ENCODE peak calls at places on chromosomes 2 and 18, in eight cellular contexts. G is K562, E is pancreas, P is DND-41, Z is right atrium auricular region, A is GM23338, I is left ventricle myocardium inferior, L is fibroblast of lung. M is an unnamed sample.

GRCh38 chr18:5475252-5475651 is 68.5 kb downstream of the EPB41L3 start:
- DNase-seq in I (no peak), E (no peak), L (no peak), G (no peak), P (no peak), A (no peak), Z (no peak), M (no peak)

GRCh38 chr2:240328526-240328925 is 106.9 kb upstream of the GPC1 start:
- DNase-seq in Z (no peak), G (no peak), I (no peak), A (no peak), L (no peak), P (no peak), E (no peak), M (no peak)

GRCh38 chr2:8567469-8568108 is 114.3 kb upstream of the ID2 start:
- DNase-seq in A (no peak), L (peak; percentile 21), E (no peak), G (no peak), P (no peak), Z (no peak), I (no peak), M (no peak)

GRCh38 chr2:68391099-68391498 is 26.0 kb downstream of the PLEK start:
- DNase-seq in A (no peak), Z (no peak), P (no peak), G (no peak), E (no peak), I (no peak), L (no peak), M (no peak)

GRCh38 chr2:5494212-5494611 is 198.0 kb upstream of the SOX11 start:
- DNase-seq in L (no peak), I (no peak), E (no peak), P (no peak), Z (no peak), A (no peak), G (no peak), M (no peak)

GRCh38 chr18:76847926-76848325 is 25.6 kb downstream of the ZNF236 start:
- DNase-seq in P (no peak), A (peak; percentile 84), G (no peak), E (no peak), Z (no peak), L (no peak), I (no peak), M (no peak)

GRCh38 chr2:147600646-147601045 is 244.2 kb upstream of the ACVR2A start:
- DNase-seq in L (no peak), E (no peak), Z (no peak), A (no peak), G (no peak), P (no peak), I (no peak), M (no peak)

GRCh38 chr2:28296904-28297303 is 95.8 kb upstream of the FOSL2 start:
- DNase-seq in L (peak; percentile 44), A (no peak), P (no peak), Z (no peak), G (no peak), I (no peak), E (no peak), M (no peak)

GRCh38 chr2:168662651-168663208 is 139.7 kb upstream of the NOSTRIN start:
- DNase-seq in P (no peak), A (no peak), I (no peak), L (no peak), G (no peak), Z (no peak), E (no peak), M (no peak)

GRCh38 chr2:171522057-171522803 is at the start of gene CYBRD1:
- DNase-seq in G (peak; percentile 92), A (peak; percentile 77), P (peak; percentile 31), I (peak; percentile 90), L (peak; percentile 86), E (peak; percentile 37), Z (peak; percentile 90), M (peak; percentile 86)

GRCh38 chr2:150528861-150529801 is 41.7 kb upstream of the RND3 start:
- DNase-seq in E (no peak), I (no peak), A (peak; percentile 10), P (peak; percentile 64), L (peak; percentile 83), G (no peak), Z (no peak), M (no peak)

GRCh38 chr2:605674-606608 is 71.3 kb downstream of the TMEM18 start:
- DNase-seq in E (no peak), A (no peak), Z (peak; percentile 40), L (no peak), I (no peak), G (no peak), P (no peak), M (no peak)

GRCh38 chr2:177302552-177302951 is 38.0 kb upstream of the NFE2L2 start:
- DNase-seq in L (no peak), Z (no peak), I (no peak), P (no peak), G (no peak), E (no peak), A (no peak), M (no peak)

GRCh38 chr2:177306550-177306949 is 42.0 kb upstream of the NFE2L2 start:
- DNase-seq in A (no peak), Z (no peak), G (peak; percentile 42), L (no peak), P (no peak), I (no peak), E (no peak), M (no peak)

GRCh38 chr2:177298191-177298590 is 33.7 kb upstream of the NFE2L2 start:
- DNase-seq in G (no peak), Z (no peak), P (no peak), E (no peak), I (no peak), A (no peak), L (peak; percentile 36), M (no peak)

DNA sequence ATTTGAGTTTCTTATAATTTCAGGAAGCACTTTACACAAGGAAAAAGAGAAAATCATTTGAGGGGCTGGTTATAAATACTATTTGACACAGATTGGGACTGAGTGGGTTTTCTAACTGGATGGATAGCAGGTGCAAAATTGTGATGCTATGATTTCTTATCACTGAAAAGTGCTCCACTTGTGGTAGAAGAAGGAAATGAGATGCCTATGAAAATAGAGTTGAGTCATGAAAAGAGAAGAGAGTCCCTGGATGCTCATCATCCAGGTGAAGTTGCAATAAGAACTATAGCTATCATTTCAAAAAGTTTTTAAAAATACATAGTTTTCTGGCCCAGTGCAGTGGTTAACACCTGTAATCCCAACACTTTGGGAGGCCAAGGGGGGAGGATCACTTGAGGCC is 39.4 kb upstream of the NFE2L2 start:
- DNase-seq in Z (no peak), P (no peak), I (no peak), G (no peak), A (no peak), E (no peak), L (no peak), M (no peak)
- TF ChIP-seq CTCF in Z (no peak), P (peak; percentile 22), I (no peak), G (no peak), A (no peak), E (no peak), L (no peak), M (no peak)

GRCh38 chr2:230224458-230224857 is 1.1 kb upstream of the SP140 start:
- DNase-seq in I (no peak), P (no peak), E (no peak), L (no peak), A (no peak), Z (no peak), G (no peak), M (no peak)

GRCh38 chr2:230230087-230230486 is 4.6 kb downstream of the SP140 start:
- DNase-seq in G (no peak), Z (no peak), I (no peak), E (no peak), A (peak; percentile 53), P (no peak), L (peak; percentile 94), M (no peak)

GRCh38 chr2:230227216-230227615 is 1.7 kb downstream of the SP140 start:
- DNase-seq in A (no peak), G (no peak), E (no peak), P (no peak), I (no peak), L (no peak), Z (no peak), M (no peak)

GRCh38 chr2:230225486-230225885 is at the start of gene SP140:
- DNase-seq in A (no peak), E (no peak), G (no peak), I (peak; percentile 31), P (no peak), L (no peak), Z (peak; percentile 66), M (peak; percentile 28)

GRCh38 chr2:230226090-230226551 is 585 bp downstream of the SP140 start:
- DNase-seq in A (no peak), E (no peak), P (no peak), G (no peak), Z (no peak), I (no peak), L (no peak), M (no peak)
- H3K4me1 ChIP-seq in A (peaks cover 3% of the 10 kb centered on the region), E (no peaks in the 10 kb centered on the region), P (peaks cover 6% of the 10 kb centered on the region), G (no peaks in the 10 kb centered on the region), Z (no peaks in the 10 kb centered on the region), I (no peaks in the 10 kb centered on the region), L (peaks cover 2% of the 10 kb centered on the region), M (no peaks in the 10 kb centered on the region)

DNA sequence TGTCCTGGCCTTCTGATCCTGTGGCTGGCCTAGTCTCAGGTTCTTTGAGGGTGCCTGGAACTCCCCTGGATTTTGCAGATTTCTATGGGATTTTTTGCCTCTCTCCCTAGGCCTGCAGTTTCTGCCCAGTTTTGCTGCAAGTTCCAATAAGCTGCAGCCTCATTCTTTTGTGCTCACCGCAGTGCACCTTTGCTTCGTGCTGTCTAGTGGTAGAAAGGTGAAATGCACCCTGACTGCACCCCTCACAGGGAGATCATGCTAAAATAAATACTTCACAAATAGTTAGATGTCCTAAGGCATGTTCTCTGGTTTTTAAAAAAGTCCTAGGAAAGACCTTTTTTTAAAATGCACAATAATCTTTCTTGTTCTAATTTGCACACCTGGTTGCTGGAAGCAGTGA is 72.5 kb downstream of the GNAL start:
- DNase-seq in A (peak; percentile 68), I (no peak), Z (no peak), G (no peak), L (no peak), P (no peak), E (no peak), M (no peak)
- TF ChIP-seq CTCF in A (peak; percentile 43), I (peak; percentile 31), Z (no peak), G (peak; percentile 48), L (peak; percentile 12), P (peak; percentile 49), E (no peak), M (no peak)

DNA sequence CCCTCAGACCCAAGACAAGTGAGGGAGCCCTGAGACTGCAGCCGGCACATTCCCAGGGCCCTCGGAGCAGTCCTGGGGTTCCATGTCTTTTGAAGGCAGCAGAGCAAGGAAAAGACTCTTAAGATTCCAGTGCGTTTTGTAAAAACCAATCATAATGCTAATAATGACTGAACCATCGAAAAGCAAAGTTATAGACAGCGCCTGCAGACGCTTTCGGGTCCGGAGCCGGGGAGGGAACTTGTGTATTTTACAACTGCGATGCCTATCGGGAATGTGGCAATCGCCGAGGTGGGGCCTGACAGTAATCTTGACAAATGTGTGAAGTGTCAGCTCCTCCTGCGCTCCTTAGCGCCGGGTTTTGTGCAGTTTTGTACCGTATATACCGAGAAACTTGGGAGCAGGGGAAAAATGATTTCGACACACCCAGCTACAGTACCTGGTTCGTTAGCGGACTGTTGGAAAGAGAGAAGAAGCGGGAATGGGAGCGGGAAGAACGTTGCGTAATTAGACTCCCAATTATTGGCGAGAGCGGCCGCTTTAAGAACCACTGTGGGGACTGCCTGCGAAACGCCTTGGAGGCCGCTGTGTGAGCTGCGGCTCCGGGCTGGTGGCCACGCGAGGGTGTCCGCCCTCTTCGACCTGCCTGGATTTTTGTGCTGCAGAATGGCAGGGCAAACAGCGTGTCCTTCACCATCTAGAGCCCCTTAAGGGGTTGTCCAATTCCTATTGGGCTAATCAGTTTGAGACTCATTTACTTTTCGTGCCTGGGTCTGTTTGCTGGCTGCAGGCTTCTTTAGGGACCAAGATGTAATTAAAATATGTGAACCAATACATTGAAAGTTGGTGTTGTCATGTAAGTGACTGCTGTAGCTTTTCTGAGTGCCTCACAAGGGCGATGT is 2.4 kb downstream of the EPAS1 start:
- DNase-seq in A (peak; percentile 61), L (peak; percentile 68), Z (peak; percentile 88), G (peak; percentile 45), I (peak; percentile 76), E (peak; percentile 75), P (no peak), M (peak; percentile 80)
- H3K4me1 ChIP-seq in A (peaks cover 36% of the 10 kb centered on the region), L (peaks cover 2% of the 10 kb centered on the region), Z (peaks cover 42% of the 10 kb centered on the region), G (peaks cover 39% of the 10 kb centered on the region), I (peaks cover 85% of the 10 kb centered on the region), E (peaks cover 27% of the 10 kb centered on the region), P (peaks cover 32% of the 10 kb centered on the region), M (peaks cover 11% of the 10 kb centered on the region)